ENCODE peak calls at places on chromosomes 5 and 9, in seven cellular contexts. U, C, R, B, O, Q and L are unnamed samples.

GRCh38 chr5:95591490-95591901 is 28.4 kb upstream of the GPR150 start:
- DNase-seq in U (no peak), C (no peak), Q (no peak), R (no peak), B (no peak), O (no peak), L (peak)

GRCh38 chr5:75756991-75757390 is 39.8 kb upstream of the POC5 start:
- DNase-seq in R (no peak), U (no peak), Q (no peak), C (no peak), B (no peak), O (no peak), L (peak)

GRCh38 chr5:129672006-129672405 is 75.9 kb upstream of the MINAR2 start:
- DNase-seq in U (no peak), R (no peak), B (no peak), Q (no peak), C (no peak), O (no peak), L (no peak)

GRCh38 chr5:62002436-62002835 is 303.6 kb upstream of the KIF2A start:
- DNase-seq in R (no peak), Q (no peak), U (no peak), O (no peak), C (no peak), B (no peak), L (no peak)

GRCh38 chr5:160469156-160470144 is 47.8 kb downstream of the PTTG1 start:
- DNase-seq in B (no peak), O (no peak), U (no peak), C (no peak), Q (no peak), R (no peak), L (no peak)

GRCh38 chr9:124624735-124624992 is 117.5 kb upstream of the NR5A1 start:
- DNase-seq in C (no peak), B (no peak), O (no peak), U (no peak), R (no peak), Q (no peak), L (no peak)

GRCh38 chr9:3751125-3751758 is 225.4 kb upstream of the RFX3 start:
- DNase-seq in Q (no peak), U (peak), C (no peak), O (no peak), R (no peak), B (no peak), L (peak)

GRCh38 chr9:86176468-86176867 is 77.1 kb upstream of the GOLM1 start:
- DNase-seq in B (no peak), R (no peak), U (no peak), Q (no peak), C (no peak), O (no peak), L (peak)

GRCh38 chr9:130997925-130998595 is 10.9 kb upstream of the LAMC3 start:
- DNase-seq in O (peak), C (no peak), U (peak), Q (peak), B (peak), R (peak), L (peak)

GRCh38 chr9:137787786-137788505 is 89.6 kb upstream of the CACNA1B start:
- DNase-seq in O (no peak), U (no peak), R (no peak), Q (no peak), B (no peak), C (no peak), L (no peak)